ENCODE peak calls at places on chromosome 5, in six cellular contexts. One of them, this sample, is unnamed.
A peak's percentile ranks its signal among the peaks of the same experiment; 100 is the strongest.

GRCh38 chr5:150448960-150449490 is 514 bp downstream of the RPS14 start:
- DNase-seq in COR-L47: no peak
- DNase-seq in adipocyte: peak; percentile 58
- DNase-seq in uterus: no peak
- DNase-seq in T-cell: no peak
- DNase-seq in dorsolateral prefrontal cortex: no peak
- DNase-seq in this sample: no peak

GRCh38 chr5:38069360-38069759 is 189.0 kb upstream of the EGFLAM start:
- DNase-seq in COR-L47: no peak
- DNase-seq in adipocyte: no peak
- DNase-seq in uterus: no peak
- DNase-seq in T-cell: no peak
- DNase-seq in dorsolateral prefrontal cortex: no peak
- DNase-seq in this sample: no peak

GRCh38 chr5:35761541-35761940 is 95.2 kb upstream of the IL7R start:
- DNase-seq in COR-L47: no peak
- DNase-seq in adipocyte: no peak
- DNase-seq in uterus: no peak
- DNase-seq in T-cell: no peak
- DNase-seq in dorsolateral prefrontal cortex: no peak
- DNase-seq in this sample: no peak

GRCh38 chr5:98773214-98773463 is 324 bp upstream of the RGMB start:
- DNase-seq in COR-L47: no peak
- DNase-seq in adipocyte: no peak
- DNase-seq in uterus: no peak
- DNase-seq in T-cell: no peak
- DNase-seq in dorsolateral prefrontal cortex: no peak
- DNase-seq in this sample: no peak

GRCh38 chr5:122311888-122312669 is at the start of gene SNCAIP:
- DNase-seq in COR-L47: peak; percentile 29
- DNase-seq in adipocyte: peak; percentile 78
- DNase-seq in uterus: peak; percentile 63
- DNase-seq in T-cell: no peak
- DNase-seq in dorsolateral prefrontal cortex: peak; percentile 47
- DNase-seq in this sample: peak; percentile 77

GRCh38 chr5:170132642-170133448 is 27.1 kb downstream of the FOXI1 start:
- DNase-seq in COR-L47: no peak
- DNase-seq in adipocyte: peak; percentile 93
- DNase-seq in uterus: no peak
- DNase-seq in T-cell: no peak
- DNase-seq in dorsolateral prefrontal cortex: no peak
- DNase-seq in this sample: no peak

GRCh38 chr5:4208537-4208936 is 612.9 kb downstream of the IRX1 start:
- DNase-seq in COR-L47: no peak
- DNase-seq in adipocyte: no peak
- DNase-seq in uterus: no peak
- DNase-seq in T-cell: no peak
- DNase-seq in dorsolateral prefrontal cortex: no peak
- DNase-seq in this sample: no peak

GRCh38 chr5:148107608-148108007 is 43.8 kb downstream of the SPINK5 start:
- DNase-seq in COR-L47: peak; percentile 14
- DNase-seq in adipocyte: no peak
- DNase-seq in uterus: no peak
- DNase-seq in T-cell: no peak
- DNase-seq in dorsolateral prefrontal cortex: no peak
- DNase-seq in this sample: no peak

GRCh38 chr5:164202338-164202737 is 696.9 kb downstream of the MAT2B start:
- DNase-seq in COR-L47: no peak
- DNase-seq in adipocyte: peak; percentile 53
- DNase-seq in uterus: no peak
- DNase-seq in T-cell: no peak
- DNase-seq in dorsolateral prefrontal cortex: no peak
- DNase-seq in this sample: no peak

GRCh38 chr5:76401801-76402250 is 1.3 kb upstream of the IQGAP2 start:
- DNase-seq in COR-L47: no peak
- DNase-seq in adipocyte: no peak
- DNase-seq in uterus: no peak
- DNase-seq in T-cell: peak; percentile 4
- DNase-seq in dorsolateral prefrontal cortex: no peak
- DNase-seq in this sample: no peak

GRCh38 chr5:94908889-94909480 is 290.5 kb downstream of the SLF1 start:
- DNase-seq in COR-L47: peak; percentile 31
- DNase-seq in adipocyte: peak; percentile 79
- DNase-seq in uterus: no peak
- DNase-seq in T-cell: no peak
- DNase-seq in dorsolateral prefrontal cortex: no peak
- DNase-seq in this sample: no peak

GRCh38 chr5:94376672-94377345 is 241.6 kb downstream of the KIAA0825 start:
- DNase-seq in COR-L47: peak; percentile 88
- DNase-seq in adipocyte: no peak
- DNase-seq in uterus: no peak
- DNase-seq in T-cell: no peak
- DNase-seq in dorsolateral prefrontal cortex: no peak
- DNase-seq in this sample: no peak

GRCh38 chr5:52728201-52728600 is 59.5 kb upstream of the ITGA1 start:
- DNase-seq in COR-L47: no peak
- DNase-seq in adipocyte: no peak
- DNase-seq in uterus: no peak
- DNase-seq in T-cell: no peak
- DNase-seq in dorsolateral prefrontal cortex: no peak
- DNase-seq in this sample: no peak

GRCh38 chr5:157770665-157771064 is 27.2 kb downstream of the LSM11 start:
- DNase-seq in COR-L47: no peak
- DNase-seq in adipocyte: no peak
- DNase-seq in uterus: no peak
- DNase-seq in T-cell: no peak
- DNase-seq in dorsolateral prefrontal cortex: no peak
- DNase-seq in this sample: no peak

GRCh38 chr5:177596775-177597238 is 3.1 kb upstream of the B4GALT7 start:
- DNase-seq in COR-L47: no peak
- DNase-seq in adipocyte: no peak
- DNase-seq in uterus: no peak
- DNase-seq in T-cell: no peak
- DNase-seq in dorsolateral prefrontal cortex: no peak
- DNase-seq in this sample: no peak

GRCh38 chr5:57716661-57717060 is 234.1 kb upstream of the ACTBL2 start:
- DNase-seq in COR-L47: no peak
- DNase-seq in adipocyte: no peak
- DNase-seq in uterus: no peak
- DNase-seq in T-cell: no peak
- DNase-seq in dorsolateral prefrontal cortex: no peak
- DNase-seq in this sample: no peak

GRCh38 chr5:72452515-72453259 is 54.5 kb downstream of the ZNF366 start:
- DNase-seq in COR-L47: no peak
- DNase-seq in adipocyte: peak; percentile 80
- DNase-seq in uterus: peak; percentile 84
- DNase-seq in T-cell: no peak
- DNase-seq in dorsolateral prefrontal cortex: no peak
- DNase-seq in this sample: peak; percentile 92

GRCh38 chr5:33195431-33196128 is 245.2 kb upstream of the TARS1 start:
- DNase-seq in COR-L47: no peak
- DNase-seq in adipocyte: peak; percentile 76
- DNase-seq in uterus: no peak
- DNase-seq in T-cell: no peak
- DNase-seq in dorsolateral prefrontal cortex: no peak
- DNase-seq in this sample: no peak

GRCh38 chr5:134132372-134133212 is 18.1 kb downstream of the TCF7 start:
- DNase-seq in COR-L47: no peak
- DNase-seq in adipocyte: no peak
- DNase-seq in uterus: no peak
- DNase-seq in T-cell: peak; percentile 90
- DNase-seq in dorsolateral prefrontal cortex: peak; percentile 5
- DNase-seq in this sample: peak; percentile 56

GRCh38 chr5:138351056-138351455 is 1.4 kb upstream of the KDM3B start:
- DNase-seq in COR-L47: no peak
- DNase-seq in adipocyte: peak; percentile 63
- DNase-seq in uterus: no peak
- DNase-seq in T-cell: no peak
- DNase-seq in dorsolateral prefrontal cortex: no peak
- DNase-seq in this sample: no peak

GRCh38 chr5:53160895-53161294 is 51.3 kb upstream of the MOCS2 start:
- DNase-seq in COR-L47: no peak
- DNase-seq in adipocyte: no peak
- DNase-seq in uterus: no peak
- DNase-seq in T-cell: no peak
- DNase-seq in dorsolateral prefrontal cortex: no peak
- DNase-seq in this sample: no peak

GRCh38 chr5:29905626-29906353 is 1287.7 kb upstream of the CDH6 start:
- DNase-seq in COR-L47: no peak
- DNase-seq in adipocyte: no peak
- DNase-seq in uterus: no peak
- DNase-seq in T-cell: no peak
- DNase-seq in dorsolateral prefrontal cortex: no peak
- DNase-seq in this sample: no peak

GRCh38 chr5:93578813-93579560 is 2.0 kb downstream of the NR2F1-AS1 start:
- DNase-seq in COR-L47: peak; percentile 43
- DNase-seq in adipocyte: peak; percentile 75
- DNase-seq in uterus: peak; percentile 76
- DNase-seq in T-cell: no peak
- DNase-seq in dorsolateral prefrontal cortex: no peak
- DNase-seq in this sample: no peak

This sample was measured in tibial artery.